ENCODE peak calls at places on chromosome 10, in five cellular contexts. One of them, this sample, is unnamed.

GRCh38 chr10:96596422-96597407 is 9.9 kb upstream of the TM9SF3 start:
- DNase-seq in A172: no peak
- DNase-seq in HT1080: no peak
- DNase-seq in AG04449: no peak
- DNase-seq in AG08395: no peak
- DNase-seq in this sample: no peak

GRCh38 chr10:16919076-16919972 is 102.1 kb upstream of the RSU1 start:
- DNase-seq in AG04449: no peak
- DNase-seq in A172: no peak
- DNase-seq in HT1080: no peak
- DNase-seq in AG08395: no peak
- DNase-seq in this sample: no peak

GRCh38 chr10:5159126-5159525 is 25.8 kb downstream of the AKR1C8 start:
- DNase-seq in A172: peak; percentile 14
- DNase-seq in AG04449: no peak
- DNase-seq in AG08395: no peak
- DNase-seq in HT1080: peak; percentile 47
- DNase-seq in this sample: no peak

GRCh38 chr10:46308113-46308415 is 21.3 kb downstream of the ANTXRL start:
- DNase-seq in A172: no peak
- DNase-seq in AG08395: no peak
- DNase-seq in AG04449: no peak
- DNase-seq in HT1080: no peak
- DNase-seq in this sample: no peak

GRCh38 chr10:5776881-5777197 is 36.4 kb downstream of the GDI2 start:
- DNase-seq in HT1080: peak; percentile 77
- DNase-seq in AG04449: no peak
- DNase-seq in A172: peak; percentile 76
- DNase-seq in AG08395: peak; percentile 79
- DNase-seq in this sample: no peak

GRCh38 chr10:51683031-51683830 is 16.2 kb downstream of the CSTF2T start:
- DNase-seq in A172: no peak
- DNase-seq in AG08395: peak; percentile 46
- DNase-seq in AG04449: peak; percentile 66
- DNase-seq in HT1080: no peak
- DNase-seq in this sample: no peak

GRCh38 chr10:132707776-132708171 is 78.2 kb downstream of the NKX6-2 start:
- DNase-seq in AG08395: no peak
- DNase-seq in A172: no peak
- DNase-seq in AG04449: no peak
- DNase-seq in HT1080: no peak
- DNase-seq in this sample: no peak

GRCh38 chr10:62379394-62379793 is 5.2 kb downstream of the ZNF365 start:
- DNase-seq in AG04449: no peak
- DNase-seq in HT1080: no peak
- DNase-seq in A172: no peak
- DNase-seq in AG08395: no peak
- DNase-seq in this sample: no peak

GRCh38 chr10:114328278-114328812 is 76.0 kb downstream of the AFAP1L2 start:
- DNase-seq in A172: no peak
- DNase-seq in AG04449: no peak
- DNase-seq in HT1080: no peak
- DNase-seq in AG08395: no peak
- DNase-seq in this sample: no peak

GRCh38 chr10:110414563-110415309 is 83.0 kb upstream of the DUSP5 start:
- DNase-seq in A172: peak; percentile 98
- DNase-seq in HT1080: peak; percentile 99
- DNase-seq in AG08395: no peak
- DNase-seq in AG04449: no peak
- DNase-seq in this sample: peak; percentile 99